ENCODE peak calls at places on chromosome 3, in nine cellular contexts. D, T, I, P, A, F, J, O and R are unnamed samples.

GRCh38 chr3:121436641-121437040 is 109.1 kb downstream of the POLQ start:
- DNase-seq in T (no peak), I (no peak), D (no peak), A (no peak), F (no peak), P (no peak), O (no peak), J (no peak), R (no peak)

GRCh38 chr3:18445421-18446066 is 20.4 kb upstream of the SATB1 start:
- DNase-seq in A (no peak), F (no peak), D (no peak), O (no peak), T (no peak), I (peak; percentile 45), J (no peak), P (no peak), R (no peak)

GRCh38 chr3:15535757-15536156 is 14.3 kb upstream of the COLQ start:
- DNase-seq in A (no peak), P (no peak), D (no peak), F (no peak), T (no peak), I (no peak), O (no peak), J (no peak), R (no peak)

GRCh38 chr3:70277304-70277703 is 35.1 kb downstream of the MDFIC2 start:
- DNase-seq in I (no peak), A (no peak), T (peak; percentile 61), D (no peak), P (no peak), O (no peak), J (no peak), F (no peak), R (no peak)

GRCh38 chr3:128620268-128620691 is 30.3 kb downstream of the RPN1 start:
- DNase-seq in P (no peak), A (no peak), J (no peak), F (no peak), D (no peak), T (no peak), I (no peak), O (no peak), R (no peak)

GRCh38 chr3:4795905-4796304 is 183.3 kb upstream of the BHLHE40 start:
- DNase-seq in P (no peak), F (no peak), T (no peak), A (no peak), J (no peak), O (no peak), D (no peak), I (no peak), R (no peak)

GRCh38 chr3:39907981-39908380 is 98.6 kb downstream of the MYRIP start:
- DNase-seq in J (no peak), D (no peak), P (peak; percentile 88), F (no peak), A (no peak), T (no peak), I (no peak), O (no peak), R (peak; percentile 34)

GRCh38 chr3:185726254-185726967 is 98.4 kb downstream of the IGF2BP2 start:
- DNase-seq in T (no peak), D (no peak), J (no peak), F (no peak), A (no peak), I (peak; percentile 52), O (no peak), P (no peak), R (no peak)

GRCh38 chr3:127688022-127688415 is 15.3 kb downstream of the ABTB1 start:
- DNase-seq in T (no peak), P (no peak), J (no peak), I (no peak), F (peak; percentile 19), O (no peak), A (no peak), D (no peak), R (no peak)

GRCh38 chr3:108546249-108546648 is 35.9 kb upstream of the MYH15 start:
- DNase-seq in J (no peak), T (no peak), F (no peak), D (no peak), I (no peak), O (no peak), P (no peak), A (no peak), R (no peak)

GRCh38 chr3:108552267-108553159 is 36.7 kb downstream of the CIP2A start:
- DNase-seq in I (peak; percentile 69), P (no peak), J (no peak), D (no peak), A (no peak), F (no peak), T (peak; percentile 53), O (peak; percentile 28), R (peak; percentile 79)

GRCh38 chr3:108548886-108549285 is 38.5 kb upstream of the MYH15 start:
- DNase-seq in O (no peak), A (no peak), F (no peak), D (no peak), I (no peak), J (no peak), P (no peak), T (no peak), R (no peak)

GRCh38 chr3:108548304-108548703 is 37.9 kb upstream of the MYH15 start:
- DNase-seq in D (no peak), A (no peak), F (no peak), T (no peak), P (no peak), O (no peak), J (no peak), I (no peak), R (peak; percentile 63)

GRCh38 chr3:108546692-108547091 is 36.3 kb upstream of the MYH15 start:
- DNase-seq in P (no peak), T (no peak), O (no peak), F (no peak), I (no peak), J (no peak), A (no peak), D (no peak), R (no peak)
- H3K4me3 ChIP-seq in P (peak overlapping the region; percentile 47), T (no peak overlapping the region), O (no peak overlapping the region), F (peak overlapping the region; percentile 33), I (no peak overlapping the region), J (peak overlapping the region; percentile 3), A (no peak overlapping the region), D (no peak overlapping the region), R (no peak overlapping the region)

DNA sequence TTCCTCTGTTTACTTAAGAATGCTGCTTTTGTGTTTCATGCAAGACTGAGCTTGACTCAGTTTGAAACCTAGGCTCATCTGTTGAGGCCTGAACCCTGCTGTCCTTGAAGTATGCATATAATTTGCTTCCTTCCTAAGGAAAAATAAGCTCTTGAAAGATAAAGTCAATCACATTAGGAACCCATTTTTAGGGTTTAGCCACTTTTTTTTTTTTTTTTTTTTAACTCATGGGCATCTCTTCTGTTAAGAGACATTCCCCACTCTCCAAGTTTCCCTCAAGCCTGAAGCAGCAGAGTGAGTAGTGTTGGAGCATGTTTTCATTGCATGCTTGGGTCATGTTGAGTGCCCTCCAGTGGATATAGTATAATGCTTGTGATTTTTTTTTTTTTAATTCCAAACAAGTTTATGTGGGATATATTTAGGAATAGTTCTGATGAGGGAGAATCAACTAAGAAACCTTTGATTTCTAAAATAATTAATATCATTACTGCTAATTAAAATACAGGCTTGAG is 3.6 kb downstream of the CTNNB1 start:
- DNase-seq in O (peak; percentile 17), D (no peak), P (no peak), T (peak; percentile 61), A (no peak), F (no peak), I (peak; percentile 50), J (no peak), R (peak; percentile 73)
- TF ChIP-seq CTCF in O (peak; percentile 76), D (peak; percentile 34), P (peak; percentile 33), T (peak; percentile 48), A (peak; percentile 25), F (peak; percentile 37), I (peak; percentile 42), J (peak; percentile 40), R (peak; percentile 46)

GRCh38 chr3:61928020-61928419 is 366.6 kb downstream of the PTPRG start:
- DNase-seq in F (no peak), T (no peak), I (no peak), J (no peak), A (no peak), P (no peak), O (no peak), D (no peak), R (peak; percentile 9)

GRCh38 chr3:61928776-61929175 is 367.4 kb downstream of the PTPRG start:
- DNase-seq in P (no peak), O (no peak), I (no peak), F (no peak), D (no peak), J (no peak), T (no peak), A (no peak), R (no peak)

GRCh38 chr3:61927332-61927731 is 366.0 kb downstream of the PTPRG start:
- DNase-seq in I (no peak), A (no peak), D (peak; percentile 76), P (no peak), J (no peak), O (no peak), T (no peak), F (no peak), R (peak; percentile 88)

GRCh38 chr3:61925721-61926120 is 364.4 kb downstream of the PTPRG start:
- DNase-seq in D (no peak), P (no peak), F (no peak), I (no peak), T (no peak), J (no peak), A (no peak), O (no peak), R (no peak)

DNA sequence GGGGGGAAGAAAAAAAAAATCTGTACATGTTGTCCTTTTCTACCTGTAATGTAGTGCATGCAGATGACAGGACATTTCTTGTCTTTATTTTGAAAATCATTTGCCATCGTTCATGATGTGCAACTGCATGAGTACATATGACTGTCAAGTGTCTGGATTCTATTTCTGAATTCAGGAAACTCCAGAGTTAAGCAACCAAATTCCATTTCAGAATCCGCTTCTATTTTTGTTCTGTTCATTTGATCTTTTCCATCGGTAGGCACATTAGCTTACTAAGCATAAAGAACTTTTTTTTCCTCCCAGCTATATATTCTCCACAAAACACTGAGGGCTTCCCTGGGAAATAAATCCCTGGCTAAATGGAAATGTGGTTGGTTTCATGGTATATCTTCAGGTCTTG is 365.5 kb downstream of the PTPRG start:
- DNase-seq in T (no peak), P (no peak), O (no peak), I (no peak), D (no peak), J (no peak), A (no peak), F (no peak), R (peak; percentile 84)
- H3K4me3 ChIP-seq in T (no peak overlapping the region), P (no peak overlapping the region), O (no peak overlapping the region), I (no peak overlapping the region), D (peak overlapping the region; percentile 50), J (no peak overlapping the region), A (no peak overlapping the region), F (no peak overlapping the region), R (no peak overlapping the region)

DNA sequence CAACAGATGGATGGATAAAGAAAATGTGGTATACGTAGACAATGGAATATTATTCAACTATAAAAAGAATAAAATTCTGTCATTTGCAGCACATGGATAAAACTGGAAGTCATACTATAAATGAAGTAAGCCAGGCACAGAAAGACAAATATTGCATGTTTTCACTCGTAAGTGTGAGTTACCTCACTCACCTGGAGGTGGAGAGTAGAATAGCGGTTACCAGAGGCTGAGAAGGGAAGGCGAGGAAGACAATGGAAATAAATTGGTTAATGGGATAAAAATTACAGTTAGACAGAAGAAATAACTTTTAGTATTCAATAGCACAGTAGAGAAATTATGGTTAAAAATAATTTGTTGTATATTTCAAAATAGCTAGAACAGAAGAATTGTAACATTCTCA is 141.6 kb downstream of the EFHB start:
- DNase-seq in I (peak; percentile 25), J (no peak), O (no peak), F (no peak), T (no peak), P (no peak), A (no peak), D (no peak), R (no peak)
- TF ChIP-seq CTCF in I (peak; percentile 39), J (no peak), O (no peak), F (no peak), T (no peak), P (no peak), A (no peak), D (no peak), R (no peak)